ENCODE peak calls at places on chromosome 20, in seven cellular contexts. One of them, this sample, is unnamed.

GRCh38 chr20:63284544-63284949 is 8.4 kb upstream of the COL20A1 start:
- DNase-seq in CD8-positive, alpha-beta memory T cell: no peak
- DNase-seq in activated naive CD4-positive, alpha-beta T cell: no peak
- DNase-seq in Ammon's horn: no peak
- DNase-seq in endothelial cell: no peak
- DNase-seq in stomach: no peak
- DNase-seq in fibroblast of pulmonary artery: no peak
- DNase-seq in this sample: no peak

GRCh38 chr20:37251836-37252477 is 9.7 kb downstream of the GHRH start:
- DNase-seq in CD8-positive, alpha-beta memory T cell: no peak
- DNase-seq in activated naive CD4-positive, alpha-beta T cell: no peak
- DNase-seq in Ammon's horn: no peak
- DNase-seq in endothelial cell: peak
- DNase-seq in stomach: no peak
- DNase-seq in fibroblast of pulmonary artery: no peak
- DNase-seq in this sample: no peak

GRCh38 chr20:63005862-63006564 is 751 bp downstream of the BHLHE23 start:
- DNase-seq in CD8-positive, alpha-beta memory T cell: no peak
- DNase-seq in activated naive CD4-positive, alpha-beta T cell: no peak
- DNase-seq in Ammon's horn: no peak
- DNase-seq in endothelial cell: no peak
- DNase-seq in stomach: no peak
- DNase-seq in fibroblast of pulmonary artery: peak
- DNase-seq in this sample: no peak

GRCh38 chr20:1874534-1875168 is 20.6 kb upstream of the SIRPA start:
- DNase-seq in CD8-positive, alpha-beta memory T cell: no peak
- DNase-seq in activated naive CD4-positive, alpha-beta T cell: no peak
- DNase-seq in Ammon's horn: no peak
- DNase-seq in endothelial cell: no peak
- DNase-seq in stomach: peak
- DNase-seq in fibroblast of pulmonary artery: peak
- DNase-seq in this sample: no peak

GRCh38 chr20:49916146-49917002 is 1.0 kb upstream of the SPATA2 start:
- DNase-seq in CD8-positive, alpha-beta memory T cell: no peak
- DNase-seq in activated naive CD4-positive, alpha-beta T cell: no peak
- DNase-seq in Ammon's horn: no peak
- DNase-seq in endothelial cell: no peak
- DNase-seq in stomach: peak
- DNase-seq in fibroblast of pulmonary artery: no peak
- DNase-seq in this sample: no peak

GRCh38 chr20:50283922-50284810 is 93.5 kb downstream of the CEBPB start:
- DNase-seq in CD8-positive, alpha-beta memory T cell: no peak
- DNase-seq in activated naive CD4-positive, alpha-beta T cell: no peak
- DNase-seq in Ammon's horn: no peak
- DNase-seq in endothelial cell: no peak
- DNase-seq in stomach: peak
- DNase-seq in fibroblast of pulmonary artery: peak
- DNase-seq in this sample: no peak

GRCh38 chr20:35739294-35740163 is 2.5 kb downstream of the RBM39 start:
- DNase-seq in CD8-positive, alpha-beta memory T cell: no peak
- DNase-seq in activated naive CD4-positive, alpha-beta T cell: no peak
- DNase-seq in Ammon's horn: no peak
- DNase-seq in endothelial cell: no peak
- DNase-seq in stomach: no peak
- DNase-seq in fibroblast of pulmonary artery: peak
- DNase-seq in this sample: no peak

GRCh38 chr20:63957690-63958441 is 1.6 kb upstream of the UCKL1 start:
- DNase-seq in CD8-positive, alpha-beta memory T cell: no peak
- DNase-seq in activated naive CD4-positive, alpha-beta T cell: no peak
- DNase-seq in Ammon's horn: no peak
- DNase-seq in endothelial cell: no peak
- DNase-seq in stomach: peak
- DNase-seq in fibroblast of pulmonary artery: peak
- DNase-seq in this sample: no peak

GRCh38 chr20:24698189-24698588 is 228.8 kb downstream of the SYNDIG1 start:
- DNase-seq in CD8-positive, alpha-beta memory T cell: no peak
- DNase-seq in activated naive CD4-positive, alpha-beta T cell: no peak
- DNase-seq in Ammon's horn: no peak
- DNase-seq in endothelial cell: no peak
- DNase-seq in stomach: peak
- DNase-seq in fibroblast of pulmonary artery: no peak
- DNase-seq in this sample: no peak